ENCODE peak calls at places on chromosomes 2 and 18, in five cellular contexts. One of them, this sample, is unnamed. For H3K36me3, the result is how much of the 10 kb centered on the place peaks cover.

GRCh38 chr2:127574656-127575055 is 39.2 kb downstream of the MYO7B start:
- DNase-seq in upper lobe of left lung: peak
- DNase-seq in neural progenitor cell: no peak
- DNase-seq in mammary epithelial cell: no peak
- DNase-seq in heart left ventricle: no peak
- DNase-seq in this sample: no peak

GRCh38 chr2:157596992-157597681 is 31.5 kb downstream of the ACVR1C start:
- DNase-seq in neural progenitor cell: peak
- DNase-seq in upper lobe of left lung: peak
- DNase-seq in heart left ventricle: peak
- DNase-seq in mammary epithelial cell: peak
- DNase-seq in this sample: no peak

GRCh38 chr2:191187105-191187829 is 36.5 kb upstream of the STAT4 start:
- DNase-seq in heart left ventricle: no peak
- DNase-seq in neural progenitor cell: no peak
- DNase-seq in mammary epithelial cell: no peak
- DNase-seq in upper lobe of left lung: no peak
- DNase-seq in this sample: no peak

GRCh38 chr18:9722691-9723090 is 14.6 kb downstream of the RAB31 start:
- DNase-seq in mammary epithelial cell: peak
- DNase-seq in upper lobe of left lung: peak
- DNase-seq in heart left ventricle: no peak
- DNase-seq in neural progenitor cell: no peak
- DNase-seq in this sample: peak

GRCh38 chr2:156908825-156909224 is 348.7 kb upstream of the GALNT5 start:
- DNase-seq in heart left ventricle: no peak
- DNase-seq in neural progenitor cell: no peak
- DNase-seq in mammary epithelial cell: peak
- DNase-seq in upper lobe of left lung: no peak
- DNase-seq in this sample: peak

GRCh38 chr18:45722899-45723298 is 1.1 kb upstream of the SLC14A1 start:
- DNase-seq in heart left ventricle: peak
- DNase-seq in neural progenitor cell: peak
- DNase-seq in upper lobe of left lung: peak
- DNase-seq in mammary epithelial cell: peak
- DNase-seq in this sample: peak

GRCh38 chr18:44852818-44853217 is 172.1 kb downstream of the SETBP1 start:
- DNase-seq in mammary epithelial cell: no peak
- DNase-seq in heart left ventricle: no peak
- DNase-seq in upper lobe of left lung: no peak
- DNase-seq in neural progenitor cell: no peak
- DNase-seq in this sample: no peak

GRCh38 chr18:78721986-78722385 is 257.6 kb upstream of the SALL3 start:
- DNase-seq in upper lobe of left lung: no peak
- DNase-seq in neural progenitor cell: no peak
- DNase-seq in heart left ventricle: no peak
- DNase-seq in mammary epithelial cell: no peak
- DNase-seq in this sample: no peak

GRCh38 chr18:50658601-50659000 is 98.7 kb downstream of the MAPK4 start:
- DNase-seq in upper lobe of left lung: no peak
- DNase-seq in mammary epithelial cell: no peak
- DNase-seq in neural progenitor cell: no peak
- DNase-seq in heart left ventricle: no peak
- DNase-seq in this sample: no peak

GRCh38 chr2:104408266-104408665 is 445.6 kb upstream of the POU3F3 start:
- DNase-seq in neural progenitor cell: peak
- DNase-seq in upper lobe of left lung: no peak
- DNase-seq in heart left ventricle: no peak
- DNase-seq in mammary epithelial cell: no peak
- DNase-seq in this sample: no peak

GRCh38 chr2:11566383-11566782 is 32.5 kb downstream of the GREB1 start:
- DNase-seq in upper lobe of left lung: no peak
- DNase-seq in mammary epithelial cell: no peak
- DNase-seq in heart left ventricle: no peak
- DNase-seq in neural progenitor cell: no peak
- DNase-seq in this sample: no peak

GRCh38 chr2:231013820-231014219 is 17.9 kb downstream of the SPATA3 start:
- DNase-seq in heart left ventricle: no peak
- DNase-seq in upper lobe of left lung: no peak
- DNase-seq in neural progenitor cell: no peak
- DNase-seq in mammary epithelial cell: peak
- DNase-seq in this sample: peak

GRCh38 chr2:430280-431040 is 142.6 kb upstream of the ALKAL2 start:
- DNase-seq in upper lobe of left lung: no peak
- DNase-seq in mammary epithelial cell: no peak
- DNase-seq in heart left ventricle: no peak
- DNase-seq in neural progenitor cell: no peak
- DNase-seq in this sample: no peak

GRCh38 chr18:4106407-4107033 is 348.6 kb downstream of the DLGAP1 start:
- DNase-seq in neural progenitor cell: peak
- DNase-seq in mammary epithelial cell: peak
- DNase-seq in heart left ventricle: peak
- DNase-seq in upper lobe of left lung: peak
- DNase-seq in this sample: peak

GRCh38 chr2:144547512-144547911 is 27.6 kb upstream of the ZEB2 start:
- DNase-seq in neural progenitor cell: no peak
- DNase-seq in upper lobe of left lung: no peak
- DNase-seq in heart left ventricle: no peak
- DNase-seq in mammary epithelial cell: no peak
- DNase-seq in this sample: no peak

GRCh38 chr2:190649035-190649797 is at the start of gene NAB1:
- DNase-seq in upper lobe of left lung: peak
- DNase-seq in mammary epithelial cell: peak
- DNase-seq in heart left ventricle: peak
- DNase-seq in neural progenitor cell: peak
- DNase-seq in this sample: no peak

GRCh38 chr18:8615397-8616025 is 6.3 kb downstream of the RAB12 start:
- DNase-seq in upper lobe of left lung: no peak
- DNase-seq in heart left ventricle: no peak
- DNase-seq in mammary epithelial cell: peak
- DNase-seq in neural progenitor cell: no peak
- DNase-seq in this sample: peak

GRCh38 chr18:57446322-57446721 is 11.1 kb downstream of the ONECUT2 start:
- DNase-seq in heart left ventricle: no peak
- DNase-seq in neural progenitor cell: peak
- DNase-seq in mammary epithelial cell: no peak
- DNase-seq in upper lobe of left lung: no peak
- DNase-seq in this sample: peak

GRCh38 chr2:168120310-168120709 is 127.1 kb downstream of the STK39 start:
- DNase-seq in mammary epithelial cell: no peak
- DNase-seq in neural progenitor cell: no peak
- DNase-seq in heart left ventricle: no peak
- DNase-seq in upper lobe of left lung: no peak
- DNase-seq in this sample: no peak

GRCh38 chr18:62289047-62289446 is 36.1 kb upstream of the TNFRSF11A start:
- DNase-seq in heart left ventricle: no peak
- DNase-seq in upper lobe of left lung: no peak
- DNase-seq in neural progenitor cell: no peak
- DNase-seq in mammary epithelial cell: peak
- DNase-seq in this sample: peak

GRCh38 chr18:22470511-22471181 is 52.9 kb upstream of the CTAGE1 start:
- DNase-seq in mammary epithelial cell: no peak
- DNase-seq in upper lobe of left lung: peak
- DNase-seq in heart left ventricle: peak
- DNase-seq in neural progenitor cell: no peak
- DNase-seq in this sample: peak

GRCh38 chr2:86249176-86249842 is 50.1 kb downstream of the MRPL35 start:
- DNase-seq in heart left ventricle: no peak
- DNase-seq in mammary epithelial cell: peak
- DNase-seq in upper lobe of left lung: no peak
- DNase-seq in neural progenitor cell: no peak
- DNase-seq in this sample: peak

GRCh38 chr18:57885931-57886330 is 82.8 kb upstream of the ATP8B1 start:
- DNase-seq in neural progenitor cell: no peak
- DNase-seq in upper lobe of left lung: no peak
- DNase-seq in heart left ventricle: no peak
- DNase-seq in mammary epithelial cell: peak
- DNase-seq in this sample: peak

GRCh38 chr2:162449471-162449870 is 105.5 kb downstream of the GCA start:
- DNase-seq in heart left ventricle: no peak
- DNase-seq in upper lobe of left lung: no peak
- DNase-seq in mammary epithelial cell: no peak
- DNase-seq in neural progenitor cell: no peak
- DNase-seq in this sample: no peak

GRCh38 chr2:42342061-42342794 is 18.8 kb downstream of the COX7A2L start:
- DNase-seq in neural progenitor cell: no peak
- DNase-seq in mammary epithelial cell: peak
- DNase-seq in upper lobe of left lung: peak
- DNase-seq in heart left ventricle: peak
- DNase-seq in this sample: peak

GRCh38 chr2:238868067-238868524 is 20.2 kb downstream of the TWIST2 start:
- DNase-seq in upper lobe of left lung: no peak
- DNase-seq in mammary epithelial cell: no peak
- DNase-seq in heart left ventricle: no peak
- DNase-seq in neural progenitor cell: no peak
- DNase-seq in this sample: no peak

GRCh38 chr2:135944625-135945024 is 40.8 kb downstream of the DARS1 start:
- DNase-seq in mammary epithelial cell: no peak
- DNase-seq in neural progenitor cell: no peak
- DNase-seq in heart left ventricle: no peak
- DNase-seq in upper lobe of left lung: no peak
- DNase-seq in this sample: no peak
- H3K36me3 ChIP-seq in mammary epithelial cell: under half
- H3K36me3 ChIP-seq in neural progenitor cell: under half
- H3K36me3 ChIP-seq in heart left ventricle: under half
- H3K36me3 ChIP-seq in upper lobe of left lung: under half
- H3K36me3 ChIP-seq in this sample: under half

DNA sequence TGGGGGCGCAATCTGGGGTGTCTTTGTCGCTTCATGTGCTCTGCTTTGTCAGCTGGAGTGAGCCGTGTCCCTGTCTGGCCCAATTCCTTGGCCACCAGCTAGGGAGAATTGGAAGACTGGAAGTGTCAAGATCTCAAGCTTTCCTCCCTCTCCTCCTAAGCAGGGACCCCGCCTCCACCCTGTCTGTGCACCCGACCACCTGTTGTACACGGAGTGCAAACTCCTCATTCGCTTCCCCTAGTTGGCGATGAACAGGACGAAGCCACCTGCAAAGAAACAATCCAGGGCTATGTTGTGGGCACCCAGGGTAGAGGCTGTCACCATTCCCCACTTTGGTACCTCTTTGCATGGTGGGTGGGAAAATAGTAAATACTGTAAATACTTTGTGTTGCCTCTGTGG is 1.7 kb upstream of the DQX1 start:
- DNase-seq in upper lobe of left lung: no peak
- DNase-seq in heart left ventricle: no peak
- DNase-seq in neural progenitor cell: no peak
- DNase-seq in mammary epithelial cell: no peak
- DNase-seq in this sample: no peak
- H3K36me3 ChIP-seq in upper lobe of left lung: under half
- H3K36me3 ChIP-seq in heart left ventricle: under half
- H3K36me3 ChIP-seq in neural progenitor cell: under half
- H3K36me3 ChIP-seq in mammary epithelial cell: under half
- H3K36me3 ChIP-seq in this sample: under half

GRCh38 chr2:43939695-43940094 is 56.1 kb downstream of the LRPPRC start:
- DNase-seq in neural progenitor cell: no peak
- DNase-seq in heart left ventricle: no peak
- DNase-seq in upper lobe of left lung: no peak
- DNase-seq in mammary epithelial cell: no peak
- DNase-seq in this sample: no peak
- H3K36me3 ChIP-seq in neural progenitor cell: under half
- H3K36me3 ChIP-seq in heart left ventricle: half or more
- H3K36me3 ChIP-seq in upper lobe of left lung: under half
- H3K36me3 ChIP-seq in mammary epithelial cell: under half
- H3K36me3 ChIP-seq in this sample: under half

GRCh38 chr2:96265840-96266569 is at the start of the genes CIAO1 and TMEM127:
- DNase-seq in mammary epithelial cell: peak
- DNase-seq in heart left ventricle: peak
- DNase-seq in upper lobe of left lung: peak
- DNase-seq in neural progenitor cell: peak
- DNase-seq in this sample: peak
- H3K36me3 ChIP-seq in mammary epithelial cell: under half
- H3K36me3 ChIP-seq in heart left ventricle: half or more
- H3K36me3 ChIP-seq in upper lobe of left lung: under half
- H3K36me3 ChIP-seq in neural progenitor cell: under half
- H3K36me3 ChIP-seq in this sample: under half

DNA sequence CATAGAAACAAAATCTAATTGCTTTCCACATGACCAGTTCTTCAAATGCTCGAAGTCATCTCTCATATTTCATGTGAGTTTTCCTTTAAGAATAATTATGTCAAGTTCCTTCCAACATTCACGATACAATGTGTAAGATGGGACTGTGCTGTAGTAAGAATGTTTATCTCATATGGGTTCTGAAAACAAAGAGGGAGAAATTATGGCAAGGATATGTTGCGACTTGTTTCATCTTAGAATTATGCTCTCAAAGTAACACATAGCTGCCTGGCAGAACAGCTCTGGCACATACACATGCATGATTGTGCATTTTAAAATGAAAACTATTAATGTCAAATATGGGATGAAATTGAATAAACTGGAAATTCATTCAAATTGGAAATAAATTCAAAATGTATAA is 314.8 kb upstream of the ACVR2A start:
- DNase-seq in neural progenitor cell: no peak
- DNase-seq in upper lobe of left lung: no peak
- DNase-seq in heart left ventricle: no peak
- DNase-seq in mammary epithelial cell: no peak
- DNase-seq in this sample: peak
- H3K36me3 ChIP-seq in neural progenitor cell: under half
- H3K36me3 ChIP-seq in upper lobe of left lung: under half
- H3K36me3 ChIP-seq in heart left ventricle: under half
- H3K36me3 ChIP-seq in mammary epithelial cell: under half
- H3K36me3 ChIP-seq in this sample: under half

This sample was measured in bronchial epithelial cell.